ENCODE peak calls at places on chromosomes 12 and 14, in five cellular contexts. A, F, X, Z and W are unnamed samples.

GRCh38 chr12:94244165-94245133 is 96.1 kb downstream of the PLXNC1 start:
- DNase-seq in A (no peak), F (no peak), X (peak; percentile 38), Z (peak; percentile 32), W (peak; percentile 8)

GRCh38 chr12:127516467-127516866 is 750.5 kb upstream of the TMEM132C start:
- DNase-seq in A (no peak), F (peak; percentile 24), X (no peak), Z (no peak), W (peak; percentile 45)

GRCh38 chr14:49975286-49975685 is 82.4 kb downstream of the ARF6 start:
- DNase-seq in A (no peak), F (peak; percentile 95), X (peak; percentile 94), Z (no peak), W (peak; percentile 97)

GRCh38 chr14:72573725-72574426 is 320.0 kb downstream of the DPF3 start:
- DNase-seq in A (no peak), F (no peak), X (no peak), Z (no peak), W (no peak)

GRCh38 chr12:21940972-21941521 is at the start of gene ABCC9:
- DNase-seq in A (no peak), F (peak; percentile 53), X (no peak), Z (peak; percentile 34), W (no peak)

GRCh38 chr14:77145975-77146740 is 4.6 kb upstream of the ZDHHC22 start:
- DNase-seq in A (no peak), F (no peak), X (no peak), Z (no peak), W (no peak)

GRCh38 chr12:132625731-132626430 is 7.3 kb downstream of the P2RX2 start:
- DNase-seq in A (no peak), F (no peak), X (no peak), Z (no peak), W (no peak)

GRCh38 chr12:31813305-31813704 is 84.5 kb upstream of the AMN1 start:
- DNase-seq in A (no peak), F (no peak), X (no peak), Z (no peak), W (peak; percentile 11)

GRCh38 chr14:52313493-52313881 is 625 bp upstream of the PTGER2 start:
- DNase-seq in A (no peak), F (no peak), X (no peak), Z (no peak), W (no peak)

GRCh38 chr14:56686416-56686815 is 106.8 kb downstream of the TMEM260 start:
- DNase-seq in A (no peak), F (no peak), X (no peak), Z (no peak), W (no peak)

GRCh38 chr12:91588874-91589454 is 406.3 kb upstream of the DCN start:
- DNase-seq in A (no peak), F (no peak), X (no peak), Z (no peak), W (no peak)

GRCh38 chr12:92778525-92778924 is 75.7 kb downstream of the PLEKHG7 start:
- DNase-seq in A (no peak), F (no peak), X (no peak), Z (no peak), W (no peak)

GRCh38 chr14:100955201-100955600 is 51.7 kb upstream of the RTL1 start:
- DNase-seq in A (no peak), F (peak; percentile 61), X (peak; percentile 34), Z (no peak), W (peak; percentile 76)

GRCh38 chr12:93234641-93235040 is 143.1 kb upstream of the NUDT4 start:
- DNase-seq in A (no peak), F (no peak), X (no peak), Z (no peak), W (no peak)

GRCh38 chr12:112413846-112414625 is 4.6 kb upstream of the RPL6 start:
- DNase-seq in A (no peak), F (no peak), X (no peak), Z (no peak), W (no peak)

GRCh38 chr12:74033531-74033930 is 504.1 kb upstream of the ATXN7L3B start:
- DNase-seq in A (no peak), F (no peak), X (no peak), Z (no peak), W (no peak)

GRCh38 chr12:132558861-132559623 is 51.3 kb downstream of the LRCOL1 start:
- DNase-seq in A (no peak), F (no peak), X (no peak), Z (no peak), W (no peak)

GRCh38 chr14:60935283-60935682 is 45.6 kb downstream of the TRMT5 start:
- DNase-seq in A (no peak), F (no peak), X (no peak), Z (no peak), W (no peak)